ENCODE peak calls at places on chromosome 14, in ten cellular contexts. One of them, this sample, is unnamed.

GRCh38 chr14:53355581-53356112 is 202.5 kb upstream of the DDHD1 start:
- DNase-seq in ovary: no peak
- DNase-seq in body of pancreas: no peak
- DNase-seq in epithelial cell of proximal tubule: no peak
- DNase-seq in omental fat pad: no peak
- DNase-seq in stomach: no peak
- DNase-seq in GM13976: no peak
- DNase-seq in foreskin fibroblast: no peak
- DNase-seq in GM12864: no peak
- DNase-seq in choroid plexus epithelial cell: peak
- DNase-seq in this sample: no peak

GRCh38 chr14:103641181-103641580 is 12.2 kb downstream of the KLC1 start:
- DNase-seq in ovary: no peak
- DNase-seq in body of pancreas: no peak
- DNase-seq in epithelial cell of proximal tubule: no peak
- DNase-seq in omental fat pad: no peak
- DNase-seq in stomach: no peak
- DNase-seq in GM13976: no peak
- DNase-seq in foreskin fibroblast: peak
- DNase-seq in GM12864: no peak
- DNase-seq in choroid plexus epithelial cell: no peak
- DNase-seq in this sample: no peak

GRCh38 chr14:93902619-93903307 is 24.4 kb upstream of the FAM181A start:
- DNase-seq in ovary: no peak
- DNase-seq in body of pancreas: no peak
- DNase-seq in epithelial cell of proximal tubule: no peak
- DNase-seq in omental fat pad: no peak
- DNase-seq in stomach: peak
- DNase-seq in GM13976: no peak
- DNase-seq in foreskin fibroblast: no peak
- DNase-seq in GM12864: no peak
- DNase-seq in choroid plexus epithelial cell: no peak
- DNase-seq in this sample: no peak

GRCh38 chr14:54105898-54106297 is 149.3 kb upstream of the BMP4 start:
- DNase-seq in ovary: no peak
- DNase-seq in body of pancreas: no peak
- DNase-seq in epithelial cell of proximal tubule: no peak
- DNase-seq in omental fat pad: no peak
- DNase-seq in stomach: peak
- DNase-seq in GM13976: no peak
- DNase-seq in foreskin fibroblast: no peak
- DNase-seq in GM12864: no peak
- DNase-seq in choroid plexus epithelial cell: no peak
- DNase-seq in this sample: no peak

GRCh38 chr14:94595912-94596311 is 14.7 kb downstream of the SERPINA5 start:
- DNase-seq in ovary: no peak
- DNase-seq in body of pancreas: no peak
- DNase-seq in epithelial cell of proximal tubule: no peak
- DNase-seq in omental fat pad: no peak
- DNase-seq in stomach: no peak
- DNase-seq in GM13976: no peak
- DNase-seq in foreskin fibroblast: no peak
- DNase-seq in GM12864: no peak
- DNase-seq in choroid plexus epithelial cell: no peak
- DNase-seq in this sample: no peak

GRCh38 chr14:105349992-105350391 is 35.4 kb downstream of the PACS2 start:
- DNase-seq in ovary: no peak
- DNase-seq in body of pancreas: no peak
- DNase-seq in epithelial cell of proximal tubule: no peak
- DNase-seq in omental fat pad: no peak
- DNase-seq in stomach: no peak
- DNase-seq in GM13976: no peak
- DNase-seq in foreskin fibroblast: no peak
- DNase-seq in GM12864: no peak
- DNase-seq in choroid plexus epithelial cell: no peak
- DNase-seq in this sample: no peak

GRCh38 chr14:100484531-100485267 is 102.5 kb downstream of the BEGAIN start:
- DNase-seq in ovary: no peak
- DNase-seq in body of pancreas: no peak
- DNase-seq in epithelial cell of proximal tubule: no peak
- DNase-seq in omental fat pad: no peak
- DNase-seq in stomach: no peak
- DNase-seq in GM13976: no peak
- DNase-seq in foreskin fibroblast: no peak
- DNase-seq in GM12864: no peak
- DNase-seq in choroid plexus epithelial cell: no peak
- DNase-seq in this sample: no peak

GRCh38 chr14:105273062-105273461 is 24.7 kb downstream of the BTBD6 start:
- DNase-seq in ovary: no peak
- DNase-seq in body of pancreas: peak
- DNase-seq in epithelial cell of proximal tubule: no peak
- DNase-seq in omental fat pad: no peak
- DNase-seq in stomach: peak
- DNase-seq in GM13976: no peak
- DNase-seq in foreskin fibroblast: no peak
- DNase-seq in GM12864: no peak
- DNase-seq in choroid plexus epithelial cell: no peak
- DNase-seq in this sample: no peak

DNA sequence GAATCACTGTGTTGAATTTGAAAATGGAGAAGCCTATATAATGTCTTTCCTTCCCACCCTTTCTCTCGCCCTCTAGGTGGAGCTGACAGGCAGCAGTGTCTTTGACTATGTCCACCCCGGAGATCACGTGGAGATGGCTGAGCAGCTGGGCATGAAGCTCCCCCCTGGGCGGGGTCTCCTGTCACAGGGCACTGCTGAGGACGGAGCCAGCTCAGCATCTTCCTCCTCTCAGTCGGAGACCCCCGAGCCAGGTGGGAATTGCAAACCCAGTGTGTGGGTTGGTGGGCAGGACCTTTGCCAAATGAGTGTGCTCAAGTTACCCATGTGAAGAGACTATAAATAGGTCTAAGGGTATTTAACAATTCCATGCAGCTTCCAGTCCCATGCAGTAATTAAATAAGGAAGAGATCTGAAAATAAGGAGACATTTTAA is 274.7 kb downstream of the EGLN3 start:
- DNase-seq in ovary: no peak
- DNase-seq in body of pancreas: peak
- DNase-seq in epithelial cell of proximal tubule: no peak
- DNase-seq in omental fat pad: no peak
- DNase-seq in stomach: no peak
- DNase-seq in GM13976: no peak
- DNase-seq in foreskin fibroblast: no peak
- DNase-seq in GM12864: no peak
- DNase-seq in choroid plexus epithelial cell: peak
- DNase-seq in this sample: no peak
- TF ChIP-seq CTCF in ovary: no peak
- TF ChIP-seq CTCF in body of pancreas: no peak
- TF ChIP-seq CTCF in epithelial cell of proximal tubule: peak
- TF ChIP-seq CTCF in omental fat pad: no peak
- TF ChIP-seq CTCF in stomach: peak
- TF ChIP-seq CTCF in GM13976: no peak
- TF ChIP-seq CTCF in foreskin fibroblast: peak
- TF ChIP-seq CTCF in GM12864: peak
- TF ChIP-seq CTCF in choroid plexus epithelial cell: peak
- TF ChIP-seq CTCF in this sample: no peak

GRCh38 chr14:90851327-90852036 is 35.3 kb upstream of the TTC7B start:
- DNase-seq in ovary: no peak
- DNase-seq in body of pancreas: no peak
- DNase-seq in epithelial cell of proximal tubule: no peak
- DNase-seq in omental fat pad: no peak
- DNase-seq in stomach: no peak
- DNase-seq in GM13976: no peak
- DNase-seq in foreskin fibroblast: no peak
- DNase-seq in GM12864: no peak
- DNase-seq in choroid plexus epithelial cell: no peak
- DNase-seq in this sample: no peak
- TF ChIP-seq CTCF in ovary: no peak
- TF ChIP-seq CTCF in body of pancreas: no peak
- TF ChIP-seq CTCF in epithelial cell of proximal tubule: no peak
- TF ChIP-seq CTCF in omental fat pad: no peak
- TF ChIP-seq CTCF in stomach: no peak
- TF ChIP-seq CTCF in GM13976: no peak
- TF ChIP-seq CTCF in foreskin fibroblast: no peak
- TF ChIP-seq CTCF in GM12864: no peak
- TF ChIP-seq CTCF in choroid plexus epithelial cell: no peak
- TF ChIP-seq CTCF in this sample: no peak

GRCh38 chr14:36646664-36647416 is 14.8 kb upstream of the PAX9 start:
- DNase-seq in ovary: no peak
- DNase-seq in body of pancreas: no peak
- DNase-seq in epithelial cell of proximal tubule: no peak
- DNase-seq in omental fat pad: no peak
- DNase-seq in stomach: no peak
- DNase-seq in GM13976: peak
- DNase-seq in foreskin fibroblast: no peak
- DNase-seq in GM12864: no peak
- DNase-seq in choroid plexus epithelial cell: no peak
- DNase-seq in this sample: peak

GRCh38 chr14:36647417-36647826 is 14.2 kb upstream of the PAX9 start:
- DNase-seq in ovary: no peak
- DNase-seq in body of pancreas: no peak
- DNase-seq in epithelial cell of proximal tubule: no peak
- DNase-seq in omental fat pad: no peak
- DNase-seq in stomach: no peak
- DNase-seq in GM13976: peak
- DNase-seq in foreskin fibroblast: no peak
- DNase-seq in GM12864: no peak
- DNase-seq in choroid plexus epithelial cell: no peak
- DNase-seq in this sample: no peak

GRCh38 chr14:36647827-36648753 is 13.6 kb upstream of the PAX9 start:
- DNase-seq in ovary: no peak
- DNase-seq in body of pancreas: no peak
- DNase-seq in epithelial cell of proximal tubule: no peak
- DNase-seq in omental fat pad: no peak
- DNase-seq in stomach: no peak
- DNase-seq in GM13976: peak
- DNase-seq in foreskin fibroblast: no peak
- DNase-seq in GM12864: no peak
- DNase-seq in choroid plexus epithelial cell: peak
- DNase-seq in this sample: peak

GRCh38 chr14:36652542-36653201 is 9.0 kb upstream of the PAX9 start:
- DNase-seq in ovary: no peak
- DNase-seq in body of pancreas: no peak
- DNase-seq in epithelial cell of proximal tubule: no peak
- DNase-seq in omental fat pad: no peak
- DNase-seq in stomach: no peak
- DNase-seq in GM13976: no peak
- DNase-seq in foreskin fibroblast: no peak
- DNase-seq in GM12864: no peak
- DNase-seq in choroid plexus epithelial cell: no peak
- DNase-seq in this sample: no peak

DNA sequence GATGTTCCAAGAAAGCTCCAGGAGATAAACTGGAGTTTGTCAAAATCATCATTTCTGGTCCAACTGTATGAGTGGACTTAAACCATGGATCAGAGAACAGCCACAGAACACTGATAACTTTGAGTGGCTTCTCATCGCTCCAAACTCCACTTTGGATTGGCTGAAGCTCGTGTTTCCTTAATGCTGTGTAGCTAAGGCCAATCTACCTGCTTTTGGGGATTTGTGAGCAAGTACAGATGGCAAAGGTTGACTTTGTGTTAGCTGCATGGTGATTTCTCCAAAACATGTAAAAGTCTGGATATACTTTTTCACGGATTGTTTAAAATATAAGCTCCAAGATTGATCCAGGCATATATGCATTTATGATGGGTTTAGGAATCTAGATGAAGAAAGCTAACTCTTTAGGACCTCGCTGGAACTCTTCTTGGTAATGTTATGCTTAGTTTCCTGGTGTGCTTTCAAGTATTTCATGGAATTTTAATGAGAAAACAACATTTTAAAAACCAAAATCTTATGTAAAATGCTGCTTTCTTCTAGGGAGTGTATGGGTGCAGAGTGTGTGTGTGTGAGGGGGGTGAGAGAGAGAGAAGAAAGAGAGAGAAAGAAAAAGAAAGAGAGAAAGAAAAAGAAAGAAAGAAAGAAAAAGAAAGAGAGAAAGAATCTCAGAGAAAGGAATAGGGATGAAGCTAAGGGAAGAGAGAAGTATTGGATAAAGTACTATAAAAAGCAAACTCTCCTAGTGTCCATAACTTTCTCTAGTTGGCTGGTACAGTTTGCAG is 11.6 kb upstream of the PAX9 start:
- DNase-seq in ovary: no peak
- DNase-seq in body of pancreas: no peak
- DNase-seq in epithelial cell of proximal tubule: no peak
- DNase-seq in omental fat pad: no peak
- DNase-seq in stomach: no peak
- DNase-seq in GM13976: no peak
- DNase-seq in foreskin fibroblast: no peak
- DNase-seq in GM12864: no peak
- DNase-seq in choroid plexus epithelial cell: no peak
- DNase-seq in this sample: no peak
- TF ChIP-seq CTCF in ovary: no peak
- TF ChIP-seq CTCF in body of pancreas: no peak
- TF ChIP-seq CTCF in epithelial cell of proximal tubule: no peak
- TF ChIP-seq CTCF in omental fat pad: no peak
- TF ChIP-seq CTCF in stomach: no peak
- TF ChIP-seq CTCF in GM13976: no peak
- TF ChIP-seq CTCF in foreskin fibroblast: no peak
- TF ChIP-seq CTCF in GM12864: no peak
- TF ChIP-seq CTCF in choroid plexus epithelial cell: no peak
- TF ChIP-seq CTCF in this sample: no peak

GRCh38 chr14:72921396-72921795 is 4.9 kb upstream of the DCAF4 start:
- DNase-seq in ovary: no peak
- DNase-seq in body of pancreas: no peak
- DNase-seq in epithelial cell of proximal tubule: no peak
- DNase-seq in omental fat pad: no peak
- DNase-seq in stomach: no peak
- DNase-seq in GM13976: no peak
- DNase-seq in foreskin fibroblast: no peak
- DNase-seq in GM12864: no peak
- DNase-seq in choroid plexus epithelial cell: peak
- DNase-seq in this sample: no peak

GRCh38 chr14:72925171-72925759 is 999 bp upstream of the DCAF4 start:
- DNase-seq in ovary: peak
- DNase-seq in body of pancreas: no peak
- DNase-seq in epithelial cell of proximal tubule: no peak
- DNase-seq in omental fat pad: no peak
- DNase-seq in stomach: no peak
- DNase-seq in GM13976: no peak
- DNase-seq in foreskin fibroblast: no peak
- DNase-seq in GM12864: no peak
- DNase-seq in choroid plexus epithelial cell: no peak
- DNase-seq in this sample: no peak

GRCh38 chr14:72926292-72927028 is at the start of gene DCAF4:
- DNase-seq in ovary: peak
- DNase-seq in body of pancreas: peak
- DNase-seq in epithelial cell of proximal tubule: peak
- DNase-seq in omental fat pad: peak
- DNase-seq in stomach: peak
- DNase-seq in GM13976: peak
- DNase-seq in foreskin fibroblast: peak
- DNase-seq in GM12864: peak
- DNase-seq in choroid plexus epithelial cell: peak
- DNase-seq in this sample: peak

GRCh38 chr14:72925815-72926291 is 411 bp upstream of the DCAF4 start:
- DNase-seq in ovary: no peak
- DNase-seq in body of pancreas: no peak
- DNase-seq in epithelial cell of proximal tubule: no peak
- DNase-seq in omental fat pad: no peak
- DNase-seq in stomach: no peak
- DNase-seq in GM13976: no peak
- DNase-seq in foreskin fibroblast: no peak
- DNase-seq in GM12864: no peak
- DNase-seq in choroid plexus epithelial cell: no peak
- DNase-seq in this sample: no peak

GRCh38 chr14:72924332-72924731 is 1.9 kb upstream of the DCAF4 start:
- DNase-seq in ovary: no peak
- DNase-seq in body of pancreas: peak
- DNase-seq in epithelial cell of proximal tubule: no peak
- DNase-seq in omental fat pad: no peak
- DNase-seq in stomach: peak
- DNase-seq in GM13976: no peak
- DNase-seq in foreskin fibroblast: no peak
- DNase-seq in GM12864: no peak
- DNase-seq in choroid plexus epithelial cell: no peak
- DNase-seq in this sample: no peak
- TF ChIP-seq CTCF in ovary: no peak
- TF ChIP-seq CTCF in body of pancreas: no peak
- TF ChIP-seq CTCF in epithelial cell of proximal tubule: no peak
- TF ChIP-seq CTCF in omental fat pad: no peak
- TF ChIP-seq CTCF in stomach: no peak
- TF ChIP-seq CTCF in GM13976: no peak
- TF ChIP-seq CTCF in foreskin fibroblast: no peak
- TF ChIP-seq CTCF in GM12864: no peak
- TF ChIP-seq CTCF in choroid plexus epithelial cell: no peak
- TF ChIP-seq CTCF in this sample: no peak